ENCODE peak calls at places on chromosomes 12 and 14, in seven cellular contexts. G is GM12878, N is SK-N-SH, S is HepG2, A is H1, Y is GM12891, B is K562. D is an unnamed sample.

GRCh38 chr12:106058256-106059182 is 80.2 kb downstream of the NUAK1 start:
- DNase-seq in N (no peak), G (no peak), A (no peak), Y (no peak), B (no peak), S (no peak), D (no peak)

GRCh38 chr12:4322789-4323188 is 1.8 kb downstream of the TIGAR start:
- DNase-seq in Y (no peak), N (no peak), B (no peak), A (no peak), G (no peak), S (no peak), D (no peak)

GRCh38 chr12:1093166-1093751 is 102.2 kb downstream of the ERC1 start:
- DNase-seq in Y (peak), A (no peak), B (peak), G (no peak), S (peak), N (peak), D (no peak)

GRCh38 chr12:75374971-75375370 is 15.9 kb upstream of the GLIPR1L2 start:
- DNase-seq in A (no peak), Y (no peak), B (no peak), S (no peak), N (no peak), G (no peak), D (no peak)

GRCh38 chr12:96033549-96034389 is 1.6 kb downstream of the LTA4H start:
- DNase-seq in B (no peak), N (no peak), S (no peak), G (no peak), Y (no peak), A (no peak), D (no peak)

GRCh38 chr14:39025810-39026627 is 77.0 kb downstream of the SEC23A start:
- DNase-seq in S (peak), Y (no peak), G (no peak), B (no peak), N (no peak), A (no peak), D (no peak)

GRCh38 chr14:95043732-95044462 is 113.4 kb downstream of the DICER1 start:
- DNase-seq in A (peak), G (no peak), Y (no peak), S (no peak), N (no peak), B (no peak), D (no peak)

GRCh38 chr14:81281317-81281716 is 60.6 kb upstream of the GTF2A1 start:
- DNase-seq in A (no peak), N (no peak), Y (no peak), B (no peak), G (no peak), S (no peak), D (no peak)

GRCh38 chr14:68819260-68819691 is 26.4 kb upstream of the ZFP36L1 start:
- DNase-seq in B (peak), N (peak), S (no peak), A (peak), Y (no peak), G (no peak), D (no peak)

GRCh38 chr14:55514819-55515470 is 65.1 kb upstream of the KTN1 start:
- DNase-seq in G (no peak), S (no peak), B (no peak), Y (no peak), N (no peak), A (no peak), D (no peak)

GRCh38 chr14:56666294-56666693 is 86.7 kb downstream of the TMEM260 start:
- DNase-seq in G (no peak), A (no peak), B (no peak), S (no peak), N (no peak), Y (no peak), D (no peak)

GRCh38 chr12:108495054-108495453 is 20.0 kb upstream of the FICD start:
- DNase-seq in A (peak), N (peak), B (peak), G (no peak), Y (peak), S (peak), D (peak)

GRCh38 chr12:112115259-112116045 is 6.9 kb upstream of the NAA25 start:
- DNase-seq in B (no peak), N (no peak), A (no peak), Y (no peak), S (no peak), G (no peak), D (no peak)

GRCh38 chr12:46518729-46519128 is 146.2 kb upstream of the SLC38A2 start:
- DNase-seq in G (no peak), S (peak), N (no peak), B (no peak), Y (no peak), A (no peak), D (no peak)

GRCh38 chr12:75852143-75852542 is 179.4 kb downstream of the PHLDA1 start:
- DNase-seq in Y (no peak), B (no peak), A (no peak), N (no peak), S (no peak), G (no peak), D (no peak)

GRCh38 chr12:78898416-78898815 is 33.8 kb downstream of the SYT1 start:
- DNase-seq in N (peak), B (no peak), S (no peak), A (no peak), G (no peak), Y (no peak), D (no peak)

GRCh38 chr14:101120636-101121398 is 217.3 kb upstream of the RTL1 start:
- DNase-seq in Y (no peak), G (no peak), N (peak), S (no peak), A (peak), B (no peak), D (peak)

GRCh38 chr12:51923506-51924365 is 16.4 kb downstream of the ACVRL1 start:
- DNase-seq in G (no peak), B (peak), S (no peak), A (peak), N (peak), Y (no peak), D (no peak)

GRCh38 chr12:131681257-131681620 is 29.7 kb upstream of the SFSWAP start:
- DNase-seq in A (no peak), G (no peak), S (no peak), N (peak), Y (no peak), B (no peak), D (no peak)

GRCh38 chr14:77219591-77219990 is 38.0 kb downstream of the TMEM63C start:
- DNase-seq in S (no peak), A (no peak), N (no peak), B (no peak), Y (no peak), G (no peak), D (no peak)

GRCh38 chr12:42325326-42325775 is 543 bp downstream of the ZCRB1 start:
- DNase-seq in N (no peak), G (no peak), B (no peak), S (no peak), A (no peak), Y (no peak), D (no peak)

GRCh38 chr12:64737539-64737938 is 21.7 kb downstream of the GNS start:
- DNase-seq in Y (no peak), B (no peak), G (no peak), N (no peak), A (no peak), S (no peak), D (no peak)

GRCh38 chr14:75987201-75987970 is 1.8 kb downstream of the IFT43 start:
- DNase-seq in G (no peak), A (no peak), B (no peak), N (no peak), Y (no peak), S (no peak), D (no peak)

GRCh38 chr14:75986439-75986765 is 839 bp downstream of the IFT43 start:
- DNase-seq in S (no peak), Y (no peak), B (no peak), A (no peak), N (no peak), G (no peak), D (no peak)

GRCh38 chr14:75990297-75990696 is 4.7 kb downstream of the IFT43 start:
- DNase-seq in B (no peak), A (no peak), G (no peak), S (no peak), N (peak), Y (no peak), D (no peak)

GRCh38 chr14:75991753-75992152 is 6.2 kb downstream of the IFT43 start:
- DNase-seq in Y (no peak), A (no peak), S (no peak), G (no peak), N (no peak), B (no peak), D (no peak)

GRCh38 chr14:75989134-75989533 is 3.6 kb downstream of the IFT43 start:
- DNase-seq in B (no peak), G (no peak), S (peak), A (no peak), Y (no peak), N (no peak), D (no peak)
- TF ChIP-seq POLR2AphosphoS5 in B (no peak), G (no peak), S (no peak), A (no peak), Y (no peak), N (no peak), D (no peak)

GRCh38 chr12:124680863-124681778 is 113.7 kb upstream of the NCOR2 start:
- DNase-seq in S (peak), A (no peak), B (peak), G (peak), N (peak), Y (peak), D (peak)
- TF ChIP-seq TAF1 in S (no peak), A (no peak), B (no peak), G (no peak), N (no peak), Y (no peak), D (no peak)

GRCh38 chr12:32036477-32037263 is 70.0 kb upstream of the BICD1 start:
- DNase-seq in Y (no peak), G (no peak), N (no peak), S (no peak), B (no peak), A (no peak), D (no peak)

GRCh38 chr12:32032205-32032810 is 73.1 kb downstream of the RESF1 start:
- DNase-seq in Y (no peak), B (no peak), N (no peak), S (no peak), G (no peak), A (no peak), D (no peak)

GRCh38 chr12:32031109-32031508 is 71.9 kb downstream of the RESF1 start:
- DNase-seq in G (no peak), B (peak), A (no peak), S (no peak), N (no peak), Y (no peak), D (no peak)

GRCh38 chr12:32033411-32033810 is 73.2 kb upstream of the BICD1 start:
- DNase-seq in B (no peak), G (no peak), A (no peak), S (no peak), N (no peak), Y (no peak), D (no peak)

DNA sequence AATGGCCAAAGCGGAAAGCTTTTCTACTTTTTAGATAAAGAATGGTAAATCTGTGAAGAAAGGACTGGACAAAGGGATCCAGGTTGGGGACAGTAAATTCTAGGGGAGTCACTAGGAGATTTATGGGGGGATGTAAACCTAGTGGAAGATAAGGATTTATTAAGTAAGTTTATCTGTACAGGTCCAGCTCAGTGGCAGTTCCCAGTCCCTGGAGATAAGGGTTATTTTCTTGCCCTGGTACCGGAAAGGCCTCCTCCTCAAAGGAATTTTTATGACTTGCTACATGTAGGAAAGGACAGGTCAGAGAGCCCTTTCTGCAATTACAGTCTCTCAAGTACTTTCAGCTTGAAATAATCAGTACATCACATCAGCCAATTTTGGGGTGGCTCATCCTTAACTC is 72.6 kb upstream of the BICD1 start:
- DNase-seq in B (no peak), Y (no peak), G (no peak), A (no peak), S (no peak), N (no peak), D (no peak)
- TF ChIP-seq POLR2AphosphoS5 in B (no peak), Y (no peak), G (no peak), A (no peak), S (no peak), N (no peak), D (no peak)

DNA sequence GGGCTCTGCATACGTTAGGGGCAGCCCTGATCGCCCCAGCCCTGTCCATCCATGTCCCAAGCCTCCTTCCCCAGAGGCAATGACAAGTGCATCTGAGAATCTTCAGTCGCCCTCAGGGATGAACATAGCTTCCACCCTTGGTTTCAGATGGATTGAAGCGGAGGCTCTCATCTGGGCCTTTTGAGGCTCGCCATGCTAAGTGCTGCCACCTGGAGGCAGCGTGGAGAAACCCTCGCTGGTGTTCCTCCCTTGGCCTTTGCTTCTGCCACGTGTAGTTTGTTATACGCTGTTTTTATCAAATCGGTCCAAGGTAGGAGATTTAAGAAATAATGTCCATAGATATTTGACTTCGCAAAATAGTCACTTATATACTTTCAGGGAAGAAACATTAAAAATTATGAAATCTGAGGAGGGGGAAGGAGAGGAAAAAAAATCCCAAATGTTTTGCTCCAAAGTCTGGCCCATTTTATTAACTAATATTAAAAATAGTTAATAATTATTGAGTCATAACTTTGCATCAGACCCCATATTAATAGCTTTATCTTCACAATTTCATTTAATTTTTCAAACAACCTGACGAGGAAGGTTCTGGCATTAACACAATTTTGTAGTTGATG is 28.8 kb upstream of the LRRC10 start:
- DNase-seq in A (peak), S (peak), Y (peak), B (peak), N (peak), G (peak), D (peak)
- TF ChIP-seq TAF1 in A (no peak), S (no peak), Y (no peak), B (no peak), N (no peak), G (no peak), D (no peak)

GRCh38 chr12:88342434-88342833 is 200.3 kb downstream of the TMTC3 start:
- DNase-seq in B (no peak), G (no peak), A (no peak), Y (no peak), N (no peak), S (no peak), D (no peak)
- TF ChIP-seq POLR2AphosphoS5 in B (no peak), G (no peak), A (no peak), Y (no peak), N (no peak), S (no peak), D (no peak)

GRCh38 chr12:120093592-120094355 is 22.8 kb downstream of the RAB35 start:
- DNase-seq in B (peak), G (no peak), N (peak), Y (no peak), A (peak), S (no peak), D (no peak)
- TF ChIP-seq TAF1 in B (no peak), G (no peak), N (no peak), Y (no peak), A (peak), S (no peak), D (no peak)

D was measured in GM12892.